ENCODE peak calls at places on chromosomes 12 and 14, in five cellular contexts. K is left cardiac atrium; S is CD8-positive, alpha-beta T cell; E is ovary; U is endothelial cell. F is an unnamed sample.

GRCh38 chr12:58491296-58491695 is 429.0 kb downstream of the LRIG3 start:
- DNase-seq in K (no peak), S (no peak), E (no peak), U (no peak), F (no peak)

GRCh38 chr12:42135264-42135814 is 9.3 kb downstream of the GXYLT1 start:
- DNase-seq in K (no peak), S (no peak), E (no peak), U (no peak), F (no peak)

GRCh38 chr12:70049596-70050360 is 193.5 kb upstream of the CNOT2 start:
- DNase-seq in K (no peak), S (peak; percentile 5), E (no peak), U (no peak), F (no peak)

GRCh38 chr14:59131926-59132763 is 56.3 kb upstream of the DAAM1 start:
- DNase-seq in K (no peak), S (no peak), E (no peak), U (no peak), F (no peak)

GRCh38 chr12:32568241-32568640 is 110.9 kb upstream of the DNM1L start:
- DNase-seq in K (no peak), S (no peak), E (no peak), U (no peak), F (no peak)

GRCh38 chr14:105412768-105413541 is 6.7 kb upstream of the MTA1 start:
- DNase-seq in K (no peak), S (no peak), E (peak; percentile 17), U (no peak), F (no peak)

GRCh38 chr12:68861890-68862289 is 53.9 kb downstream of the MDM2 start:
- DNase-seq in K (no peak), S (no peak), E (no peak), U (no peak), F (no peak)

GRCh38 chr14:103031566-103031911 is 25.8 kb downstream of the CDC42BPB start:
- DNase-seq in K (no peak), S (no peak), E (no peak), U (no peak), F (no peak)

GRCh38 chr12:91094036-91094660 is 17.1 kb downstream of the LUM start:
- DNase-seq in K (no peak), S (no peak), E (no peak), U (no peak), F (no peak)

GRCh38 chr12:50112456-50113218 is 601 bp downstream of the COX14 start:
- DNase-seq in K (no peak), S (no peak), E (peak; percentile 35), U (no peak), F (no peak)

GRCh38 chr14:54291491-54292191 is 105.2 kb upstream of the CDKN3 start:
- DNase-seq in K (no peak), S (no peak), E (no peak), U (peak; percentile 8), F (peak; percentile 40)

GRCh38 chr14:105485720-105486332 is 860 bp upstream of the CRIP1 start:
- DNase-seq in K (peak; percentile 57), S (peak; percentile 39), E (peak; percentile 35), U (peak; percentile 77), F (peak; percentile 88)

GRCh38 chr14:57889245-57889644 is 23.4 kb upstream of the SLC35F4 start:
- DNase-seq in K (peak; percentile 74), S (no peak), E (peak; percentile 13), U (no peak), F (no peak)

GRCh38 chr12:132196038-132196872 is 52.0 kb downstream of the NOC4L start:
- DNase-seq in K (no peak), S (no peak), E (no peak), U (no peak), F (no peak)

GRCh38 chr12:120814203-120814902 is 88.7 kb downstream of the ACADS start:
- DNase-seq in K (no peak), S (no peak), E (no peak), U (no peak), F (no peak)

GRCh38 chr12:3379079-3379478 is 111.9 kb upstream of the PRMT8 start:
- DNase-seq in K (no peak), S (no peak), E (no peak), U (no peak), F (no peak)

GRCh38 chr12:5964913-5965900 is 20.1 kb upstream of the ANO2 start:
- DNase-seq in K (no peak), S (no peak), E (no peak), U (no peak), F (no peak)

GRCh38 chr12:8996682-8997405 is 7.5 kb downstream of the KLRG1 start:
- DNase-seq in K (no peak), S (no peak), E (no peak), U (no peak), F (no peak)

GRCh38 chr12:63319386-63319785 is 168.4 kb upstream of the AVPR1A start:
- DNase-seq in K (no peak), S (no peak), E (no peak), U (no peak), F (no peak)

GRCh38 chr14:50948205-50948604 is 3.9 kb upstream of the PYGL start:
- DNase-seq in K (no peak), S (no peak), E (no peak), U (no peak), F (no peak)

GRCh38 chr14:58465425-58465824 is 37.9 kb downstream of the KIAA0586 start:
- DNase-seq in K (no peak), S (no peak), E (no peak), U (no peak), F (peak; percentile 6)

GRCh38 chr14:49766839-49767238 is 1.1 kb upstream of the KLHDC2 start:
- DNase-seq in K (no peak), S (no peak), E (no peak), U (no peak), F (no peak)

F was measured in HuH-7.